ENCODE peak calls at places on chromosome X, in seven cellular contexts. R is upper lobe of right lung, K is transverse colon, S is testis, I is breast epithelium, Z is MM.1S, X is mucosa of descending colon. O is an unnamed sample.

GRCh38 chrX:16825306-16826035 is 39.2 kb downstream of the TXLNG start:
- DNase-seq in R (no peak), K (no peak), S (no peak), I (no peak), Z (no peak), X (no peak), O (no peak)

GRCh38 chrX:6574762-6575161 is 39.8 kb upstream of the VCX3A start:
- DNase-seq in R (no peak), K (no peak), S (no peak), I (no peak), Z (no peak), X (no peak), O (peak; percentile 24)

GRCh38 chrX:70332600-70332999 is 42.7 kb downstream of the KIF4A start:
- DNase-seq in R (no peak), K (no peak), S (no peak), I (no peak), Z (no peak), X (no peak), O (no peak)

GRCh38 chrX:24498181-24498580 is 33.1 kb downstream of the PDK3 start:
- DNase-seq in R (no peak), K (peak; percentile 22), S (peak; percentile 59), I (no peak), Z (peak; percentile 57), X (no peak), O (peak; percentile 18)

GRCh38 chrX:155612312-155613224 is at the start of gene TMLHE:
- DNase-seq in R (peak; percentile 77), K (peak; percentile 79), S (peak; percentile 76), I (peak; percentile 52), Z (peak; percentile 52), X (peak; percentile 86), O (peak; percentile 62)

GRCh38 chrX:136626237-136626636 is 21.7 kb upstream of the CD40LG start:
- DNase-seq in R (no peak), K (no peak), S (no peak), I (no peak), Z (no peak), X (no peak), O (no peak)

GRCh38 chrX:42978655-42979379 is 200.9 kb upstream of the PPP1R2C start:
- DNase-seq in R (no peak), K (no peak), S (no peak), I (no peak), Z (no peak), X (no peak), O (no peak)

GRCh38 chrX:150063138-150063518 is 124.8 kb upstream of the EOLA2 start:
- DNase-seq in R (no peak), K (no peak), S (no peak), I (no peak), Z (no peak), X (no peak), O (no peak)

GRCh38 chrX:435536-436122 is 48.9 kb upstream of the PPP2R3B start:
- DNase-seq in R (peak; percentile 54), K (no peak), S (no peak), I (peak; percentile 19), Z (no peak), X (peak; percentile 10), O (no peak)

GRCh38 chrX:70042399-70043371 is 7.1 kb downstream of the AWAT2 start:
- DNase-seq in R (no peak), K (no peak), S (no peak), I (no peak), Z (no peak), X (no peak), O (no peak)

GRCh38 chrX:152806035-152806434 is 24.5 kb downstream of the CETN2 start:
- DNase-seq in R (no peak), K (no peak), S (no peak), I (no peak), Z (no peak), X (no peak), O (no peak)

GRCh38 chrX:125850693-125851092 is 315.4 kb downstream of the DCAF12L2 start:
- DNase-seq in R (no peak), K (no peak), S (no peak), I (no peak), Z (no peak), X (no peak), O (no peak)

GRCh38 chrX:131783555-131784338 is 239.4 kb upstream of the STK26 start:
- DNase-seq in R (no peak), K (peak; percentile 83), S (no peak), I (no peak), Z (peak; percentile 98), X (no peak), O (no peak)

GRCh38 chrX:14051416-14051815 is 21.7 kb upstream of the GEMIN8 start:
- DNase-seq in R (no peak), K (no peak), S (no peak), I (no peak), Z (no peak), X (no peak), O (no peak)

GRCh38 chrX:109472939-109473713 is 8.8 kb downstream of the GUCY2F start:
- DNase-seq in R (no peak), K (no peak), S (peak; percentile 15), I (no peak), Z (peak; percentile 8), X (no peak), O (peak; percentile 26)

GRCh38 chrX:149495573-149496071 is 9.5 kb downstream of the IDS start:
- DNase-seq in R (no peak), K (no peak), S (no peak), I (no peak), Z (no peak), X (no peak), O (no peak)

GRCh38 chrX:41167888-41168287 is 82.6 kb downstream of the USP9X start:
- DNase-seq in R (no peak), K (no peak), S (no peak), I (no peak), Z (no peak), X (no peak), O (no peak)

GRCh38 chrX:154368630-154369452 is 5.6 kb downstream of the FLNA start:
- DNase-seq in R (peak; percentile 90), K (peak; percentile 75), S (peak; percentile 70), I (no peak), Z (peak; percentile 18), X (peak; percentile 62), O (peak; percentile 24)

GRCh38 chrX:48617542-48618340 is 20.4 kb downstream of the WDR13 start:
- DNase-seq in R (no peak), K (no peak), S (no peak), I (no peak), Z (no peak), X (no peak), O (no peak)

GRCh38 chrX:78624884-78625283 is 34.2 kb downstream of the RTL3 start:
- DNase-seq in R (no peak), K (no peak), S (no peak), I (no peak), Z (no peak), X (no peak), O (no peak)

GRCh38 chrX:95760356-95760755 is 924.3 kb upstream of the DIAPH2 start:
- DNase-seq in R (no peak), K (no peak), S (no peak), I (no peak), Z (no peak), X (no peak), O (no peak)

GRCh38 chrX:72477787-72478186 is 94.9 kb downstream of the HDAC8 start:
- DNase-seq in R (no peak), K (no peak), S (no peak), I (no peak), Z (no peak), X (no peak), O (no peak)

GRCh38 chrX:105822138-105823091 is at the start of gene NRK:
- DNase-seq in R (peak; percentile 51), K (no peak), S (peak; percentile 46), I (peak; percentile 45), Z (no peak), X (peak; percentile 17), O (peak; percentile 31)

GRCh38 chrX:141641138-141641537 is 51.6 kb downstream of the SPANXA2 start:
- DNase-seq in R (no peak), K (no peak), S (no peak), I (no peak), Z (no peak), X (no peak), O (no peak)

GRCh38 chrX:39519213-39519544 is 578.6 kb downstream of the BCOR start:
- DNase-seq in R (no peak), K (no peak), S (peak; percentile 38), I (no peak), Z (no peak), X (no peak), O (no peak)

GRCh38 chrX:102976290-102976689 is 39.2 kb downstream of the RAB40AL start:
- DNase-seq in R (no peak), K (no peak), S (no peak), I (no peak), Z (no peak), X (no peak), O (no peak)

GRCh38 chrX:13087322-13088154 is 43.1 kb upstream of the FAM9C start:
- DNase-seq in R (no peak), K (peak; percentile 45), S (no peak), I (no peak), Z (peak; percentile 86), X (no peak), O (no peak)

DNA sequence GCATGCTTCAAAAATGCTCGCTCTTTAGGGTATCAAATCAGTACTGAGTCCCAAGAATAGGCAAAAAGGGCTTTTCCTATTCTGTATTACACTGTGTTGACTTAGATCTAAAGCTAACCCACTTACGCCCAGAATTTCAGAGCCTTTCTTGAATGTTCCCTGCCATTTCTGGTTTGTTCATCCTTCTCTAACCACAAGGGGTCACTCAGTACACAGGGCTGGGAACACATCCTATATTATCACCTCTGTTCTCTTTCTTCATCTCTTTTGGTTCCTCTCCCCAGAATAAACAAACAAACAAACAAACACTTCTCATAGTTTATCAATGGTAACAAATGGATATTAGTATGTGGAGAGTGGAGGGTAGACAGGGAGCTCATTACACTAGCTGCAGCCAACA is 25.5 kb upstream of the MORC4 start:
- DNase-seq in R (no peak), K (no peak), S (peak; percentile 14), I (no peak), Z (peak; percentile 24), X (no peak), O (no peak)
- TF ChIP-seq CTCF in R (peak; percentile 43), K (peak; percentile 33), S (peak; percentile 28), I (no peak), Z (peak; percentile 60), X (no peak), O (peak; percentile 47)

DNA sequence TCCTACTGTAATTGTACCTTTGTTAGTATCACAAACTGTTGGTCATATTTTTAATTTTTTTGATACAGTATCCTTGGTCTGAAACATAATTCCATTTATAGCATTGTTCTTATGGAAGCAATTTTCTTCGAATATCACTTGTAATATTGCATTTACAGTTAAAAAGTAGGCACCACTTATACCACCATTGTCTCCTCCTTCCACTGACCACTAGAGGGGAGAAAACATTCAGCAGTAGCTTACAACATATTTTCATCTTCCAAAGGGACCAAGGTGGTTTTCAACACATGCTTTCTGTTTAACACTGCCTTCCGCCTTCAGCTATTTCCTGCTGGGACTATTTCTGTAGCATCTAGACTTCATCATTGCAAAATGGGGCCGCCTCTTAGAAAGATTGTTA is 146.2 kb downstream of the COL4A6 start:
- DNase-seq in R (no peak), K (no peak), S (no peak), I (no peak), Z (no peak), X (no peak), O (no peak)
- TF ChIP-seq CTCF in R (no peak), K (no peak), S (no peak), I (no peak), Z (no peak), X (no peak), O (no peak)

GRCh38 chrX:65667503-65668355 is at the start of gene MSN:
- DNase-seq in R (peak; percentile 90), K (peak; percentile 76), S (peak; percentile 71), I (peak; percentile 51), Z (peak; percentile 70), X (peak; percentile 81), O (peak; percentile 51)
- TF ChIP-seq CTCF in R (no peak), K (no peak), S (no peak), I (no peak), Z (peak; percentile 14), X (no peak), O (no peak)

GRCh38 chrX:15382809-15383208 is 1.4 kb downstream of the VEGFD start:
- DNase-seq in R (no peak), K (no peak), S (no peak), I (no peak), Z (no peak), X (no peak), O (peak; percentile 14)
- TF ChIP-seq CTCF in R (no peak), K (no peak), S (no peak), I (no peak), Z (no peak), X (no peak), O (no peak)

O was measured in glutamatergic neuron.